ENCODE peak calls at places on chromosomes 5 and 9, in six cellular contexts. E, G, F, S, J and A are unnamed samples.

GRCh38 chr9:129408535-129409215 is 212.2 kb downstream of the C9orf50 start:
- DNase-seq in E (no peak), S (peak; percentile 72), F (no peak), J (no peak), G (no peak), A (no peak)

GRCh38 chr5:83554686-83555085 is 83.1 kb downstream of the VCAN start:
- DNase-seq in G (no peak), S (no peak), F (no peak), J (no peak), E (peak; percentile 27), A (peak; percentile 80)

GRCh38 chr9:127647451-127647850 is 35.4 kb downstream of the STXBP1 start:
- DNase-seq in G (no peak), F (no peak), S (no peak), E (no peak), J (no peak), A (no peak)

GRCh38 chr5:146706321-146706972 is 172.1 kb downstream of the PPP2R2B start:
- DNase-seq in G (peak; percentile 7), F (no peak), E (no peak), J (peak; percentile 28), S (no peak), A (no peak)

GRCh38 chr5:78561261-78561660 is 87.3 kb downstream of the LHFPL2 start:
- DNase-seq in J (no peak), S (no peak), E (no peak), G (no peak), F (no peak), A (no peak)

GRCh38 chr9:83327323-83327722 is 210.9 kb downstream of the FRMD3 start:
- DNase-seq in F (no peak), G (no peak), E (peak; percentile 59), J (peak; percentile 79), S (no peak), A (peak; percentile 50)

GRCh38 chr5:122978644-122979297 is 57.8 kb downstream of the PPIC start:
- DNase-seq in E (no peak), F (no peak), S (no peak), G (no peak), J (no peak), A (no peak)

GRCh38 chr5:119743927-119744326 is 114.6 kb downstream of the FAM170A start:
- DNase-seq in F (peak; percentile 24), E (peak; percentile 21), J (peak; percentile 27), S (no peak), G (peak; percentile 26), A (no peak)

GRCh38 chr5:6607559-6607936 is 25.3 kb downstream of the NSUN2 start:
- DNase-seq in G (no peak), E (no peak), F (no peak), S (no peak), J (no peak), A (no peak)

GRCh38 chr5:33513786-33514185 is 73.0 kb downstream of the TARS1 start:
- DNase-seq in F (no peak), G (no peak), S (no peak), J (no peak), E (peak; percentile 67), A (no peak)

GRCh38 chr9:19998823-19999455 is 210.1 kb upstream of the SLC24A2 start:
- DNase-seq in G (no peak), J (no peak), S (no peak), F (peak; percentile 33), E (peak; percentile 54), A (no peak)